ENCODE peak calls at places on chromosomes 12 and 14, in five cellular contexts. One of them, this sample, is unnamed.

GRCh38 chr12:55727643-55728184 is 1.1 kb downstream of the CD63 start:
- DNase-seq in NCI-H345: no peak
- DNase-seq in left ventricle myocardium inferior: peak
- DNase-seq in stimulated activated CD4-positive, alpha-beta T cell treated with anti-CD3 and anti-CD28 coated beads, Interleukin-1b, Interleukin-23, amount 100 ng/mL, for 4 hours: no peak
- DNase-seq in cerebellum: no peak
- DNase-seq in this sample: no peak

GRCh38 chr14:22572562-22573058 is 16.4 kb downstream of the DAD1 start:
- DNase-seq in stimulated activated CD4-positive, alpha-beta T cell treated with anti-CD3 and anti-CD28 coated beads, Interleukin-1b, Interleukin-23, amount 100 ng/mL, for 4 hours: no peak
- DNase-seq in NCI-H345: no peak
- DNase-seq in left ventricle myocardium inferior: no peak
- DNase-seq in cerebellum: no peak
- DNase-seq in this sample: no peak

GRCh38 chr12:100120355-100120754 is 22.3 kb downstream of the BLTP3B start:
- DNase-seq in stimulated activated CD4-positive, alpha-beta T cell treated with anti-CD3 and anti-CD28 coated beads, Interleukin-1b, Interleukin-23, amount 100 ng/mL, for 4 hours: no peak
- DNase-seq in left ventricle myocardium inferior: no peak
- DNase-seq in NCI-H345: no peak
- DNase-seq in cerebellum: no peak
- DNase-seq in this sample: no peak

GRCh38 chr14:63214417-63215196 is 10.4 kb downstream of the RHOJ start:
- DNase-seq in NCI-H345: no peak
- DNase-seq in cerebellum: no peak
- DNase-seq in left ventricle myocardium inferior: no peak
- DNase-seq in stimulated activated CD4-positive, alpha-beta T cell treated with anti-CD3 and anti-CD28 coated beads, Interleukin-1b, Interleukin-23, amount 100 ng/mL, for 4 hours: no peak
- DNase-seq in this sample: no peak

GRCh38 chr12:44833561-44833960 is 42.6 kb downstream of the NELL2 start:
- DNase-seq in left ventricle myocardium inferior: no peak
- DNase-seq in cerebellum: no peak
- DNase-seq in NCI-H345: no peak
- DNase-seq in stimulated activated CD4-positive, alpha-beta T cell treated with anti-CD3 and anti-CD28 coated beads, Interleukin-1b, Interleukin-23, amount 100 ng/mL, for 4 hours: no peak
- DNase-seq in this sample: no peak

GRCh38 chr12:9349888-9350885 is 142.0 kb upstream of the PZP start:
- DNase-seq in NCI-H345: no peak
- DNase-seq in left ventricle myocardium inferior: no peak
- DNase-seq in stimulated activated CD4-positive, alpha-beta T cell treated with anti-CD3 and anti-CD28 coated beads, Interleukin-1b, Interleukin-23, amount 100 ng/mL, for 4 hours: no peak
- DNase-seq in cerebellum: no peak
- DNase-seq in this sample: no peak

GRCh38 chr12:29769162-29769820 is 14.5 kb downstream of the TMTC1 start:
- DNase-seq in cerebellum: no peak
- DNase-seq in left ventricle myocardium inferior: no peak
- DNase-seq in NCI-H345: no peak
- DNase-seq in stimulated activated CD4-positive, alpha-beta T cell treated with anti-CD3 and anti-CD28 coated beads, Interleukin-1b, Interleukin-23, amount 100 ng/mL, for 4 hours: no peak
- DNase-seq in this sample: no peak

GRCh38 chr12:123141615-123142517 is 9.0 kb downstream of the PITPNM2 start:
- DNase-seq in NCI-H345: no peak
- DNase-seq in cerebellum: no peak
- DNase-seq in stimulated activated CD4-positive, alpha-beta T cell treated with anti-CD3 and anti-CD28 coated beads, Interleukin-1b, Interleukin-23, amount 100 ng/mL, for 4 hours: no peak
- DNase-seq in left ventricle myocardium inferior: peak
- DNase-seq in this sample: no peak

GRCh38 chr14:44446965-44447364 is 60.1 kb downstream of the FSCB start:
- DNase-seq in left ventricle myocardium inferior: no peak
- DNase-seq in NCI-H345: no peak
- DNase-seq in stimulated activated CD4-positive, alpha-beta T cell treated with anti-CD3 and anti-CD28 coated beads, Interleukin-1b, Interleukin-23, amount 100 ng/mL, for 4 hours: no peak
- DNase-seq in cerebellum: no peak
- DNase-seq in this sample: no peak

GRCh38 chr12:113239811-113240331 is 18.6 kb downstream of the TPCN1 start:
- DNase-seq in cerebellum: no peak
- DNase-seq in left ventricle myocardium inferior: peak
- DNase-seq in NCI-H345: no peak
- DNase-seq in stimulated activated CD4-positive, alpha-beta T cell treated with anti-CD3 and anti-CD28 coated beads, Interleukin-1b, Interleukin-23, amount 100 ng/mL, for 4 hours: no peak
- DNase-seq in this sample: peak

GRCh38 chr12:19177754-19178153 is 48.2 kb downstream of the PLEKHA5 start:
- DNase-seq in NCI-H345: no peak
- DNase-seq in cerebellum: no peak
- DNase-seq in left ventricle myocardium inferior: no peak
- DNase-seq in stimulated activated CD4-positive, alpha-beta T cell treated with anti-CD3 and anti-CD28 coated beads, Interleukin-1b, Interleukin-23, amount 100 ng/mL, for 4 hours: no peak
- DNase-seq in this sample: no peak

GRCh38 chr14:79856357-79856756 is 354.9 kb downstream of the DIO2 start:
- DNase-seq in left ventricle myocardium inferior: no peak
- DNase-seq in cerebellum: no peak
- DNase-seq in NCI-H345: no peak
- DNase-seq in stimulated activated CD4-positive, alpha-beta T cell treated with anti-CD3 and anti-CD28 coated beads, Interleukin-1b, Interleukin-23, amount 100 ng/mL, for 4 hours: no peak
- DNase-seq in this sample: no peak

GRCh38 chr12:114685320-114685781 is 1.4 kb upstream of the TBX3 start:
- DNase-seq in NCI-H345: no peak
- DNase-seq in cerebellum: no peak
- DNase-seq in left ventricle myocardium inferior: no peak
- DNase-seq in stimulated activated CD4-positive, alpha-beta T cell treated with anti-CD3 and anti-CD28 coated beads, Interleukin-1b, Interleukin-23, amount 100 ng/mL, for 4 hours: no peak
- DNase-seq in this sample: no peak

GRCh38 chr14:59346796-59347510 is 118.2 kb downstream of the GPR135 start:
- DNase-seq in stimulated activated CD4-positive, alpha-beta T cell treated with anti-CD3 and anti-CD28 coated beads, Interleukin-1b, Interleukin-23, amount 100 ng/mL, for 4 hours: no peak
- DNase-seq in cerebellum: no peak
- DNase-seq in left ventricle myocardium inferior: no peak
- DNase-seq in NCI-H345: no peak
- DNase-seq in this sample: no peak

GRCh38 chr12:132178801-132179401 is 34.6 kb downstream of the NOC4L start:
- DNase-seq in stimulated activated CD4-positive, alpha-beta T cell treated with anti-CD3 and anti-CD28 coated beads, Interleukin-1b, Interleukin-23, amount 100 ng/mL, for 4 hours: peak
- DNase-seq in cerebellum: no peak
- DNase-seq in NCI-H345: peak
- DNase-seq in left ventricle myocardium inferior: no peak
- DNase-seq in this sample: no peak

GRCh38 chr12:100031821-100032220 is 47.1 kb upstream of the ANKS1B start:
- DNase-seq in stimulated activated CD4-positive, alpha-beta T cell treated with anti-CD3 and anti-CD28 coated beads, Interleukin-1b, Interleukin-23, amount 100 ng/mL, for 4 hours: no peak
- DNase-seq in left ventricle myocardium inferior: no peak
- DNase-seq in cerebellum: no peak
- DNase-seq in NCI-H345: no peak
- DNase-seq in this sample: no peak

GRCh38 chr14:63770187-63770807 is 42.4 kb upstream of the SGPP1 start:
- DNase-seq in stimulated activated CD4-positive, alpha-beta T cell treated with anti-CD3 and anti-CD28 coated beads, Interleukin-1b, Interleukin-23, amount 100 ng/mL, for 4 hours: peak
- DNase-seq in left ventricle myocardium inferior: no peak
- DNase-seq in NCI-H345: peak
- DNase-seq in cerebellum: peak
- DNase-seq in this sample: peak

GRCh38 chr12:89731064-89731463 is 22.4 kb upstream of the ATP2B1 start:
- DNase-seq in NCI-H345: no peak
- DNase-seq in cerebellum: no peak
- DNase-seq in left ventricle myocardium inferior: no peak
- DNase-seq in stimulated activated CD4-positive, alpha-beta T cell treated with anti-CD3 and anti-CD28 coated beads, Interleukin-1b, Interleukin-23, amount 100 ng/mL, for 4 hours: no peak
- DNase-seq in this sample: no peak

GRCh38 chr12:22668441-22668840 is 43.5 kb downstream of the ETNK1 start:
- DNase-seq in cerebellum: no peak
- DNase-seq in stimulated activated CD4-positive, alpha-beta T cell treated with anti-CD3 and anti-CD28 coated beads, Interleukin-1b, Interleukin-23, amount 100 ng/mL, for 4 hours: no peak
- DNase-seq in NCI-H345: no peak
- DNase-seq in left ventricle myocardium inferior: no peak
- DNase-seq in this sample: no peak

GRCh38 chr12:74365178-74365964 is 172.3 kb upstream of the ATXN7L3B start:
- DNase-seq in cerebellum: no peak
- DNase-seq in NCI-H345: peak
- DNase-seq in left ventricle myocardium inferior: no peak
- DNase-seq in stimulated activated CD4-positive, alpha-beta T cell treated with anti-CD3 and anti-CD28 coated beads, Interleukin-1b, Interleukin-23, amount 100 ng/mL, for 4 hours: no peak
- DNase-seq in this sample: no peak

GRCh38 chr12:95218164-95218851 is 701 bp downstream of the VEZT start:
- DNase-seq in stimulated activated CD4-positive, alpha-beta T cell treated with anti-CD3 and anti-CD28 coated beads, Interleukin-1b, Interleukin-23, amount 100 ng/mL, for 4 hours: peak
- DNase-seq in NCI-H345: peak
- DNase-seq in left ventricle myocardium inferior: no peak
- DNase-seq in cerebellum: peak
- DNase-seq in this sample: peak

GRCh38 chr12:20220339-20220738 is 148.0 kb upstream of the PDE3A start:
- DNase-seq in left ventricle myocardium inferior: no peak
- DNase-seq in stimulated activated CD4-positive, alpha-beta T cell treated with anti-CD3 and anti-CD28 coated beads, Interleukin-1b, Interleukin-23, amount 100 ng/mL, for 4 hours: no peak
- DNase-seq in NCI-H345: no peak
- DNase-seq in cerebellum: no peak
- DNase-seq in this sample: peak

GRCh38 chr12:32671930-32672785 is 6.9 kb upstream of the DNM1L start:
- DNase-seq in cerebellum: peak
- DNase-seq in stimulated activated CD4-positive, alpha-beta T cell treated with anti-CD3 and anti-CD28 coated beads, Interleukin-1b, Interleukin-23, amount 100 ng/mL, for 4 hours: no peak
- DNase-seq in NCI-H345: peak
- DNase-seq in left ventricle myocardium inferior: no peak
- DNase-seq in this sample: peak

GRCh38 chr12:76636141-76636692 is 76.6 kb upstream of the OSBPL8 start:
- DNase-seq in NCI-H345: no peak
- DNase-seq in cerebellum: no peak
- DNase-seq in left ventricle myocardium inferior: no peak
- DNase-seq in stimulated activated CD4-positive, alpha-beta T cell treated with anti-CD3 and anti-CD28 coated beads, Interleukin-1b, Interleukin-23, amount 100 ng/mL, for 4 hours: no peak
- DNase-seq in this sample: no peak

GRCh38 chr12:69623970-69624369 is 13.3 kb upstream of the LRRC10 start:
- DNase-seq in cerebellum: no peak
- DNase-seq in left ventricle myocardium inferior: peak
- DNase-seq in stimulated activated CD4-positive, alpha-beta T cell treated with anti-CD3 and anti-CD28 coated beads, Interleukin-1b, Interleukin-23, amount 100 ng/mL, for 4 hours: no peak
- DNase-seq in NCI-H345: peak
- DNase-seq in this sample: peak

GRCh38 chr14:71716371-71716770 is 215.9 kb upstream of the RGS6 start:
- DNase-seq in left ventricle myocardium inferior: no peak
- DNase-seq in cerebellum: no peak
- DNase-seq in stimulated activated CD4-positive, alpha-beta T cell treated with anti-CD3 and anti-CD28 coated beads, Interleukin-1b, Interleukin-23, amount 100 ng/mL, for 4 hours: no peak
- DNase-seq in NCI-H345: no peak
- DNase-seq in this sample: no peak

GRCh38 chr12:109930028-109930800 is 30.1 kb downstream of the TCHP start:
- DNase-seq in NCI-H345: no peak
- DNase-seq in left ventricle myocardium inferior: no peak
- DNase-seq in stimulated activated CD4-positive, alpha-beta T cell treated with anti-CD3 and anti-CD28 coated beads, Interleukin-1b, Interleukin-23, amount 100 ng/mL, for 4 hours: no peak
- DNase-seq in cerebellum: no peak
- DNase-seq in this sample: no peak

GRCh38 chr12:77679701-77680100 is 151.0 kb upstream of the NAV3 start:
- DNase-seq in cerebellum: no peak
- DNase-seq in stimulated activated CD4-positive, alpha-beta T cell treated with anti-CD3 and anti-CD28 coated beads, Interleukin-1b, Interleukin-23, amount 100 ng/mL, for 4 hours: no peak
- DNase-seq in NCI-H345: no peak
- DNase-seq in left ventricle myocardium inferior: no peak
- DNase-seq in this sample: no peak

GRCh38 chr12:51855586-51856428 is 7.3 kb upstream of the FIGNL2 start:
- DNase-seq in cerebellum: peak
- DNase-seq in left ventricle myocardium inferior: peak
- DNase-seq in NCI-H345: no peak
- DNase-seq in stimulated activated CD4-positive, alpha-beta T cell treated with anti-CD3 and anti-CD28 coated beads, Interleukin-1b, Interleukin-23, amount 100 ng/mL, for 4 hours: no peak
- DNase-seq in this sample: no peak

GRCh38 chr12:22653790-22654189 is 28.8 kb downstream of the ETNK1 start:
- DNase-seq in cerebellum: no peak
- DNase-seq in left ventricle myocardium inferior: no peak
- DNase-seq in stimulated activated CD4-positive, alpha-beta T cell treated with anti-CD3 and anti-CD28 coated beads, Interleukin-1b, Interleukin-23, amount 100 ng/mL, for 4 hours: no peak
- DNase-seq in NCI-H345: no peak
- DNase-seq in this sample: no peak

GRCh38 chr12:92138144-92138543 is 7.5 kb downstream of the BTG1 start:
- DNase-seq in stimulated activated CD4-positive, alpha-beta T cell treated with anti-CD3 and anti-CD28 coated beads, Interleukin-1b, Interleukin-23, amount 100 ng/mL, for 4 hours: no peak
- DNase-seq in NCI-H345: no peak
- DNase-seq in cerebellum: no peak
- DNase-seq in left ventricle myocardium inferior: no peak
- DNase-seq in this sample: no peak

GRCh38 chr14:90642239-90642717 is 174.0 kb downstream of the TTC7B start:
- DNase-seq in left ventricle myocardium inferior: no peak
- DNase-seq in NCI-H345: no peak
- DNase-seq in cerebellum: no peak
- DNase-seq in stimulated activated CD4-positive, alpha-beta T cell treated with anti-CD3 and anti-CD28 coated beads, Interleukin-1b, Interleukin-23, amount 100 ng/mL, for 4 hours: no peak
- DNase-seq in this sample: no peak

GRCh38 chr14:64835431-64835830 is 44.3 kb downstream of the SPTB start:
- DNase-seq in cerebellum: peak
- DNase-seq in left ventricle myocardium inferior: no peak
- DNase-seq in stimulated activated CD4-positive, alpha-beta T cell treated with anti-CD3 and anti-CD28 coated beads, Interleukin-1b, Interleukin-23, amount 100 ng/mL, for 4 hours: no peak
- DNase-seq in NCI-H345: no peak
- DNase-seq in this sample: no peak

GRCh38 chr12:132161796-132162507 is 17.7 kb downstream of the NOC4L start:
- DNase-seq in left ventricle myocardium inferior: peak
- DNase-seq in cerebellum: no peak
- DNase-seq in NCI-H345: no peak
- DNase-seq in stimulated activated CD4-positive, alpha-beta T cell treated with anti-CD3 and anti-CD28 coated beads, Interleukin-1b, Interleukin-23, amount 100 ng/mL, for 4 hours: no peak
- DNase-seq in this sample: no peak

GRCh38 chr14:95157195-95157986 is at the start of gene DICER1:
- DNase-seq in cerebellum: peak
- DNase-seq in left ventricle myocardium inferior: peak
- DNase-seq in NCI-H345: peak
- DNase-seq in stimulated activated CD4-positive, alpha-beta T cell treated with anti-CD3 and anti-CD28 coated beads, Interleukin-1b, Interleukin-23, amount 100 ng/mL, for 4 hours: peak
- DNase-seq in this sample: peak

GRCh38 chr14:21044106-21044618 is 2.0 kb downstream of the RNASE7 start:
- DNase-seq in NCI-H345: no peak
- DNase-seq in cerebellum: no peak
- DNase-seq in left ventricle myocardium inferior: peak
- DNase-seq in stimulated activated CD4-positive, alpha-beta T cell treated with anti-CD3 and anti-CD28 coated beads, Interleukin-1b, Interleukin-23, amount 100 ng/mL, for 4 hours: no peak
- DNase-seq in this sample: peak

GRCh38 chr12:114904254-114905003 is 220.5 kb upstream of the TBX3 start:
- DNase-seq in cerebellum: no peak
- DNase-seq in left ventricle myocardium inferior: no peak
- DNase-seq in stimulated activated CD4-positive, alpha-beta T cell treated with anti-CD3 and anti-CD28 coated beads, Interleukin-1b, Interleukin-23, amount 100 ng/mL, for 4 hours: no peak
- DNase-seq in NCI-H345: peak
- DNase-seq in this sample: no peak

GRCh38 chr14:58085877-58086276 is 66.1 kb downstream of the ARMH4 start:
- DNase-seq in NCI-H345: no peak
- DNase-seq in left ventricle myocardium inferior: no peak
- DNase-seq in stimulated activated CD4-positive, alpha-beta T cell treated with anti-CD3 and anti-CD28 coated beads, Interleukin-1b, Interleukin-23, amount 100 ng/mL, for 4 hours: no peak
- DNase-seq in cerebellum: no peak
- DNase-seq in this sample: no peak

This sample was measured in NCI-H1092 treated with DMSO at 0.1 percent for 48 hours.